ENCODE peak calls at places on chromosomes 13 and 19, in six cellular contexts. F is IMR-90, Q is neuronal stem cell, V is trophoblast cell, P is H9, U is mesenchymal stem cell. W is an unnamed sample. For H3K4me1, the result is how much of the 10 kb centered on the place peaks cover.

GRCh38 chr13:112774829-112775565 is 85.2 kb downstream of the ATP11A start:
- DNase-seq in F (no peak), Q (no peak), V (no peak), P (peak), U (no peak), W (no peak)

GRCh38 chr19:1252818-1253513 is 4.6 kb downstream of the MIDN start:
- DNase-seq in F (peak), Q (no peak), V (peak), P (no peak), U (peak), W (no peak)

GRCh38 chr19:44640518-44640917 is 3.2 kb upstream of the PVR start:
- DNase-seq in F (peak), Q (no peak), V (peak), P (no peak), U (peak), W (no peak)

GRCh38 chr13:95833713-95834112 is 156.8 kb downstream of the DNAJC3 start:
- DNase-seq in F (peak), Q (no peak), V (no peak), P (no peak), U (peak), W (no peak)

GRCh38 chr19:11375143-11375948 is 880 bp downstream of the SWSAP1 start:
- DNase-seq in F (no peak), Q (no peak), V (no peak), P (peak), U (no peak), W (no peak)

GRCh38 chr19:40246292-40247073 is 20.0 kb upstream of the CCNP start:
- DNase-seq in F (no peak), Q (no peak), V (no peak), P (no peak), U (no peak), W (no peak)

GRCh38 chr13:110442946-110443632 is 118.4 kb downstream of the RAB20 start:
- DNase-seq in F (peak), Q (no peak), V (peak), P (no peak), U (peak), W (no peak)

GRCh38 chr19:10431254-10431942 is 11.1 kb downstream of the PDE4A start:
- DNase-seq in F (no peak), Q (no peak), V (peak), P (no peak), U (no peak), W (no peak)

GRCh38 chr19:32166238-32166637 is 179.2 kb upstream of the ZNF507 start:
- DNase-seq in F (no peak), Q (no peak), V (no peak), P (no peak), U (no peak), W (peak)

GRCh38 chr13:110455941-110456340 is 105.6 kb downstream of the RAB20 start:
- DNase-seq in F (peak), Q (peak), V (peak), P (peak), U (peak), W (peak)

GRCh38 chr19:43574424-43575155 is 737 bp downstream of the XRCC1 start:
- DNase-seq in F (peak), Q (no peak), V (no peak), P (no peak), U (no peak), W (no peak)

GRCh38 chr19:58575183-58576041 is 2.3 kb upstream of the MZF1 start:
- DNase-seq in F (peak), Q (peak), V (peak), P (peak), U (peak), W (peak)

GRCh38 chr13:32142956-32143375 is 111.4 kb downstream of the FRY start:
- DNase-seq in F (peak), Q (no peak), V (peak), P (peak), U (peak), W (peak)

GRCh38 chr13:32140109-32140508 is 108.5 kb downstream of the FRY start:
- DNase-seq in F (no peak), Q (no peak), V (no peak), P (no peak), U (no peak), W (no peak)

GRCh38 chr13:32139251-32139650 is 107.7 kb downstream of the FRY start:
- DNase-seq in F (no peak), Q (no peak), V (no peak), P (no peak), U (no peak), W (no peak)

GRCh38 chr13:32142115-32142514 is 110.5 kb downstream of the FRY start:
- DNase-seq in F (no peak), Q (no peak), V (no peak), P (no peak), U (no peak), W (no peak)

DNA sequence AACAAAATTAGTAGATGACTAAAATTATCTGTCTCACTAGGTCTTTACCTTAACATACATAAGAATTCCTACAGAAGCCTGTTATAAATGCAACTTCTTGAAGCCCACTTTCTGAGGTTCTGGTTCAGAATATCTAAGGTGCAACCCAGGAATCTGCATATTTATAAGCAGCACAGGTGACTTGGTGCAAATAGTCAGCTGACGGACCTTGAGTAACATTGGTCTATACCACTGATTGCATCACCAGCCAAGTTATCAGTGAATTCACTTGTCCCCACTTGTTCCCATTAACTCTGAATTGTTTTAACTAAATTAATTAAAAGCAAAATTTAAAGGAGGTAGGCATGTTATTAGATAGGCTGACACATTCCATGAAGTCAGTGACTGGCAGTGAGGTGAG is 109.9 kb downstream of the FRY start:
- DNase-seq in F (no peak), Q (no peak), V (no peak), P (no peak), U (no peak), W (no peak)
- H3K14ac ChIP-seq in F (no peak), Q (no peak), V (no peak), P (no peak), U (no peak), W (no peak)

GRCh38 chr19:39196860-39197562 is at the start of gene NCCRP1:
- DNase-seq in F (no peak), Q (peak), V (no peak), P (peak), U (no peak), W (no peak)

GRCh38 chr19:39197808-39198207 is 1.0 kb downstream of the NCCRP1 start:
- DNase-seq in F (no peak), Q (no peak), V (no peak), P (no peak), U (no peak), W (no peak)

GRCh38 chr19:39194832-39195542 is 1.8 kb upstream of the NCCRP1 start:
- DNase-seq in F (no peak), Q (no peak), V (no peak), P (no peak), U (no peak), W (no peak)

GRCh38 chr19:39195755-39196154 is 1.0 kb upstream of the NCCRP1 start:
- DNase-seq in F (no peak), Q (no peak), V (no peak), P (no peak), U (no peak), W (no peak)

GRCh38 chr19:39196320-39196719 is 444 bp upstream of the NCCRP1 start:
- DNase-seq in F (no peak), Q (peak), V (no peak), P (no peak), U (no peak), W (peak)
- H3K4me1 ChIP-seq in F (under half), Q (under half), V (under half), P (under half), U (under half), W (under half)

DNA sequence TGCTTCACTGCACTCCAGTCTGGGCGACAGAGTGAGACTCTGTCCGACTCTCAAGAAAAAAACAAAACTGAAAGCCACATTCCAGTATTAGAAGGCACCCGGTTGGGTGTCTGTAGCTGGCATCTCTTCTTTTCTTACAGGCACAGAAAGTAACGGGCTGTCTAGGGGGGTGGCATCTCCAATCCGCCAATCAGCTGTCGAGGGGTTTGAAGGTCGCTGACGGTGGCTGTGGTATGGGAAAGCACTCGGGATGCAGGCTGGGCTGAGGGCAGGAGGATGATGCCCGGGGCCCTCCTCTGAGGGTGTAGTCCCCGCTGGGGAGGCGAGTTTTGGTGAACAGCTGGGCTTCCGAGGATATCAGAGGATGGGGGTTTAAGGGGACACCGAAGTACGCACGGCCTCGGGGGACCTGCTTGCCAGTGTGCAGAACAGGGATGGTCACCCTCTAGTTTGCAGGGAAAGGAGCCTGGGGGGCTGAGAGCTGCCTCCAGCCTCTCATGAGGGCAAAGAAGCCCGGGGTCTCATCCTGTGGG is 27.0 kb upstream of the ZBTB7A start:
- DNase-seq in F (no peak), Q (no peak), V (no peak), P (no peak), U (no peak), W (no peak)
- H3K14ac ChIP-seq in F (no peak), Q (no peak), V (no peak), P (no peak), U (no peak), W (no peak)

DNA sequence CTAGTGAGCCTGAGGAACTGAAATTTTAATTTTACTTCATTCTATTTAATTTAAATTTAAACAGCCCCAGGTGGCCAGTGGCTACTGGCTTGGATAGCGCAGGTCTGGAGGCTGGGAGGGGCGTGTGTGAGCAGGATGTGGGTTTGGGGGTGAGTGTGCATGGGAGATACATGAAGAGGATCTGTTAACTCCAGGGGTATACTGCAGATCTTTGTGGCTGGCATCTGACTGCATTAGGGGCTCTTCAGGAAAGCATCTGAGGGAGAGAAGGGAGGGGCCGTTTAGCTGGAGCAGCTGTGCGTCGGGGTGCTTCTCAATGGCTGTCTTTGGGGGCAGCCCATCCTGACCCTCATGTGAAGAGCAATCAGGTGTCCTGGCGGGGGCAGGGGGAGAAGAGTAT is 6.8 kb downstream of the SHANK1 start:
- DNase-seq in F (no peak), Q (no peak), V (no peak), P (no peak), U (no peak), W (no peak)
- H3K4me1 ChIP-seq in F (under half), Q (under half), V (under half), P (under half), U (under half), W (under half)

DNA sequence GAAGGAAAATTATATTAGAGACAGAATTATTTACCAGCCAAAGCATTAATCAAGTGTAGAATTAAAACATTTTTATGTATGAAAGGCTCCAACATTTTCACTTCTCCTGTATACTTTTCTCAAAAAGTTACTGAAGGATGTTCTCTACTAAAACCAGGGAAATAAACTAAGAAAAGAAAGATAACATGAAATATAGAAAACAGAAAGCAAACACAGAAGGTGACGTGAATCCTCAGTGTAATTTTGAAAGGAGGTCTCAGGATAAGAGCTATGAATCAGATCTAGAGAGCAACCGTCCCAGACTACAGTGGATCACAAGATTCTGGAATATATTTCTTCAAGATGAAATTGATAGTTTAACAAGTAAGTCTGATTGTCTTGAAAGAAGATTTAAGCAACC is 144.5 kb downstream of the CYSLTR2 start:
- DNase-seq in F (no peak), Q (no peak), V (no peak), P (no peak), U (no peak), W (no peak)
- H3K14ac ChIP-seq in F (no peak), Q (no peak), V (no peak), P (no peak), U (no peak), W (no peak)

GRCh38 chr13:90281709-90282108 is 1065.8 kb upstream of the MIR17HG start:
- DNase-seq in F (no peak), Q (no peak), V (no peak), P (no peak), U (no peak), W (no peak)

GRCh38 chr13:90287521-90287920 is 1060.0 kb upstream of the MIR17HG start:
- DNase-seq in F (no peak), Q (no peak), V (no peak), P (no peak), U (no peak), W (no peak)
- H3K4me1 ChIP-seq in F (under half), Q (under half), V (under half), P (under half), U (under half), W (under half)

GRCh38 chr19:35785087-35785627 is 9.8 kb downstream of the ARHGAP33 start:
- DNase-seq in F (no peak), Q (no peak), V (no peak), P (no peak), U (no peak), W (peak)
- H3K14ac ChIP-seq in F (no peak), Q (no peak), V (no peak), P (peak), U (no peak), W (no peak)

GRCh38 chr19:46901701-46902401 is 41.1 kb downstream of the ARHGAP35 start:
- DNase-seq in F (peak), Q (no peak), V (peak), P (no peak), U (no peak), W (no peak)

GRCh38 chr19:46906221-46906620 is 45.4 kb downstream of the ARHGAP35 start:
- DNase-seq in F (no peak), Q (no peak), V (no peak), P (no peak), U (no peak), W (no peak)

GRCh38 chr19:46902402-46902766 is 41.6 kb downstream of the ARHGAP35 start:
- DNase-seq in F (peak), Q (no peak), V (peak), P (no peak), U (peak), W (no peak)

GRCh38 chr19:46904114-46905060 is 43.6 kb downstream of the ARHGAP35 start:
- DNase-seq in F (peak), Q (no peak), V (peak), P (no peak), U (peak), W (no peak)

GRCh38 chr19:46903458-46903857 is 42.7 kb downstream of the ARHGAP35 start:
- DNase-seq in F (no peak), Q (no peak), V (peak), P (no peak), U (peak), W (no peak)
- H3K4me1 ChIP-seq in F (under half), Q (under half), V (under half), P (under half), U (under half), W (under half)

W was measured in H1.